ENCODE peak calls at places on chromosomes 2 and 18, in eight cellular contexts. V is HCEC 1CT, Z is H9, R is RWPE1, N is HEK293T, J is AG04450, X is T follicular helper cell, P is tibial artery. U is an unnamed sample.

GRCh38 chr2:138699421-138699820 is 80.8 kb downstream of the NXPH2 start:
- DNase-seq in V (no peak), Z (peak; percentile 68), R (no peak), N (no peak), J (no peak), X (no peak), P (no peak), U (no peak)

GRCh38 chr2:97720746-97721145 is 7.4 kb downstream of the ZAP70 start:
- DNase-seq in V (no peak), Z (no peak), R (no peak), N (no peak), J (no peak), X (no peak), P (no peak), U (no peak)

GRCh38 chr2:7053650-7054262 is 136.5 kb downstream of the RNF144A start:
- DNase-seq in V (no peak), Z (no peak), R (no peak), N (no peak), J (no peak), X (no peak), P (no peak), U (no peak)

GRCh38 chr2:79964966-79965365 is 339.6 kb downstream of the LRRTM1 start:
- DNase-seq in V (no peak), Z (no peak), R (no peak), N (no peak), J (no peak), X (no peak), P (no peak), U (no peak)

GRCh38 chr2:104690255-104690999 is 163.5 kb upstream of the POU3F3 start:
- DNase-seq in V (no peak), Z (no peak), R (no peak), N (no peak), J (no peak), X (no peak), P (no peak), U (no peak)

GRCh38 chr2:10810175-10811161 is 2.1 kb downstream of the PDIA6 start:
- DNase-seq in V (no peak), Z (no peak), R (peak; percentile 26), N (no peak), J (no peak), X (no peak), P (no peak), U (peak; percentile 42)

GRCh38 chr2:9252002-9252357 is 45.4 kb downstream of the ASAP2 start:
- DNase-seq in V (peak; percentile 23), Z (no peak), R (no peak), N (no peak), J (no peak), X (no peak), P (no peak), U (no peak)

GRCh38 chr18:46333371-46334199 is 229.4 kb downstream of the HAUS1 start:
- DNase-seq in V (no peak), Z (no peak), R (peak; percentile 19), N (peak; percentile 38), J (no peak), X (no peak), P (peak; percentile 40), U (no peak)

GRCh38 chr2:127770973-127771735 is 39.8 kb downstream of the WDR33 start:
- DNase-seq in V (peak; percentile 90), Z (no peak), R (peak; percentile 68), N (no peak), J (peak; percentile 80), X (no peak), P (no peak), U (peak; percentile 6)

GRCh38 chr2:183024701-183025100 is 13.6 kb downstream of the NCKAP1 start:
- DNase-seq in V (peak; percentile 53), Z (no peak), R (no peak), N (no peak), J (no peak), X (no peak), P (no peak), U (no peak)

GRCh38 chr18:56891116-56891515 is 240.0 kb downstream of the WDR7 start:
- DNase-seq in V (no peak), Z (no peak), R (no peak), N (no peak), J (no peak), X (no peak), P (no peak), U (no peak)

GRCh38 chr2:237651761-237652160 is 24.4 kb downstream of the LRRFIP1 start:
- DNase-seq in V (no peak), Z (no peak), R (no peak), N (no peak), J (no peak), X (no peak), P (no peak), U (no peak)

GRCh38 chr2:43049836-43050796 is 176.3 kb downstream of the ZFP36L2 start:
- DNase-seq in V (no peak), Z (no peak), R (peak; percentile 42), N (no peak), J (no peak), X (no peak), P (peak; percentile 46), U (no peak)

GRCh38 chr2:120979921-120980320 is 244.3 kb downstream of the GLI2 start:
- DNase-seq in V (no peak), Z (no peak), R (no peak), N (no peak), J (no peak), X (no peak), P (no peak), U (no peak)

GRCh38 chr2:190179754-190180312 is 117.3 kb upstream of the MSTN start:
- DNase-seq in V (no peak), Z (no peak), R (no peak), N (no peak), J (no peak), X (no peak), P (no peak), U (no peak)

GRCh38 chr2:168913495-168913894 is 12.4 kb downstream of the G6PC2 start:
- DNase-seq in V (no peak), Z (no peak), R (no peak), N (no peak), J (no peak), X (no peak), P (no peak), U (no peak)

GRCh38 chr2:19651466-19651865 is 250.3 kb downstream of the TTC32 start:
- DNase-seq in V (peak; percentile 33), Z (no peak), R (no peak), N (no peak), J (no peak), X (no peak), P (no peak), U (no peak)

GRCh38 chr18:22924589-22924988 is 8.5 kb upstream of the RBBP8 start:
- DNase-seq in V (no peak), Z (no peak), R (no peak), N (no peak), J (no peak), X (no peak), P (no peak), U (no peak)

GRCh38 chr2:241762933-241763369 is 13.7 kb upstream of the GAL3ST2 start:
- DNase-seq in V (no peak), Z (peak; percentile 14), R (no peak), N (no peak), J (no peak), X (peak; percentile 28), P (peak; percentile 60), U (no peak)

GRCh38 chr2:118832791-118833715 is 14.4 kb downstream of the EN1 start:
- DNase-seq in V (no peak), Z (no peak), R (no peak), N (no peak), J (no peak), X (no peak), P (no peak), U (no peak)

GRCh38 chr2:229137623-229138022 is 133.5 kb downstream of the PID1 start:
- DNase-seq in V (no peak), Z (no peak), R (no peak), N (no peak), J (no peak), X (no peak), P (no peak), U (no peak)

GRCh38 chr18:79438581-79438980 is 42.9 kb downstream of the NFATC1 start:
- DNase-seq in V (no peak), Z (no peak), R (no peak), N (no peak), J (no peak), X (no peak), P (no peak), U (no peak)

GRCh38 chr2:236354973-236355595 is 90.9 kb upstream of the ASB18 start:
- DNase-seq in V (no peak), Z (peak; percentile 19), R (no peak), N (no peak), J (no peak), X (no peak), P (no peak), U (no peak)

GRCh38 chr2:75516378-75517122 is 44.2 kb downstream of the EVA1A start:
- DNase-seq in V (no peak), Z (no peak), R (no peak), N (no peak), J (no peak), X (no peak), P (no peak), U (no peak)

U was measured in CD4-positive, CD25-positive, alpha-beta regulatory T cell.